ENCODE peak calls at places on chromosomes 3 and 15, in eight cellular contexts. One of them, this sample, is unnamed.
A peak's percentile ranks its signal among the peaks of the same experiment; 100 is the strongest.

GRCh38 chr3:123753321-123753720 is 130.8 kb downstream of the MYLK start:
- DNase-seq in T-helper 17 cell: no peak
- DNase-seq in GM13976: no peak
- DNase-seq in DMS79: no peak
- DNase-seq in EL: no peak
- DNase-seq in brain pericyte: no peak
- DNase-seq in adipocyte: peak; percentile 22
- DNase-seq in iPS-NIHi11: no peak
- DNase-seq in this sample: no peak

GRCh38 chr3:139934557-139935070 is 371 bp upstream of the CLSTN2 start:
- DNase-seq in iPS-NIHi11: peak; percentile 81
- DNase-seq in GM13976: peak; percentile 36
- DNase-seq in adipocyte: peak; percentile 50
- DNase-seq in EL: no peak
- DNase-seq in brain pericyte: no peak
- DNase-seq in T-helper 17 cell: no peak
- DNase-seq in DMS79: peak; percentile 73
- DNase-seq in this sample: peak; percentile 30

GRCh38 chr15:101489633-101490407 is at the start of gene PCSK6:
- DNase-seq in brain pericyte: no peak
- DNase-seq in DMS79: no peak
- DNase-seq in adipocyte: no peak
- DNase-seq in GM13976: peak; percentile 66
- DNase-seq in EL: no peak
- DNase-seq in T-helper 17 cell: no peak
- DNase-seq in iPS-NIHi11: peak; percentile 86
- DNase-seq in this sample: no peak

GRCh38 chr15:27535445-27536129 is 563.5 kb downstream of the OCA2 start:
- DNase-seq in EL: no peak
- DNase-seq in GM13976: no peak
- DNase-seq in DMS79: no peak
- DNase-seq in brain pericyte: no peak
- DNase-seq in iPS-NIHi11: no peak
- DNase-seq in T-helper 17 cell: no peak
- DNase-seq in adipocyte: no peak
- DNase-seq in this sample: no peak

GRCh38 chr3:108554913-108555571 is 34.2 kb downstream of the CIP2A start:
- DNase-seq in EL: peak; percentile 6
- DNase-seq in DMS79: no peak
- DNase-seq in iPS-NIHi11: no peak
- DNase-seq in adipocyte: no peak
- DNase-seq in brain pericyte: no peak
- DNase-seq in GM13976: no peak
- DNase-seq in T-helper 17 cell: no peak
- DNase-seq in this sample: no peak

GRCh38 chr3:126125341-126125740 is 41.4 kb upstream of the SLC41A3 start:
- DNase-seq in iPS-NIHi11: no peak
- DNase-seq in adipocyte: no peak
- DNase-seq in DMS79: no peak
- DNase-seq in T-helper 17 cell: no peak
- DNase-seq in EL: no peak
- DNase-seq in brain pericyte: no peak
- DNase-seq in GM13976: no peak
- DNase-seq in this sample: no peak

GRCh38 chr3:187739125-187739560 is 6.1 kb downstream of the BCL6 start:
- DNase-seq in brain pericyte: no peak
- DNase-seq in iPS-NIHi11: peak; percentile 42
- DNase-seq in adipocyte: no peak
- DNase-seq in DMS79: no peak
- DNase-seq in EL: no peak
- DNase-seq in T-helper 17 cell: no peak
- DNase-seq in GM13976: peak; percentile 38
- DNase-seq in this sample: no peak

GRCh38 chr15:84934942-84935729 is 46.5 kb upstream of the PDE8A start:
- DNase-seq in brain pericyte: no peak
- DNase-seq in T-helper 17 cell: no peak
- DNase-seq in GM13976: no peak
- DNase-seq in adipocyte: no peak
- DNase-seq in EL: no peak
- DNase-seq in iPS-NIHi11: peak; percentile 51
- DNase-seq in DMS79: no peak
- DNase-seq in this sample: peak; percentile 50

GRCh38 chr3:45688194-45688881 is 858 bp upstream of the SACM1L start:
- DNase-seq in EL: peak; percentile 50
- DNase-seq in brain pericyte: peak; percentile 34
- DNase-seq in adipocyte: peak; percentile 47
- DNase-seq in T-helper 17 cell: no peak
- DNase-seq in iPS-NIHi11: peak; percentile 39
- DNase-seq in DMS79: peak; percentile 1
- DNase-seq in GM13976: peak; percentile 57
- DNase-seq in this sample: peak; percentile 81

GRCh38 chr3:39138804-39139415 is 14.5 kb downstream of the CSRNP1 start:
- DNase-seq in GM13976: peak; percentile 39
- DNase-seq in T-helper 17 cell: no peak
- DNase-seq in iPS-NIHi11: no peak
- DNase-seq in brain pericyte: no peak
- DNase-seq in EL: no peak
- DNase-seq in DMS79: no peak
- DNase-seq in adipocyte: peak; percentile 64
- DNase-seq in this sample: no peak

GRCh38 chr3:58497074-58497473 is 5.2 kb downstream of the KCTD6 start:
- DNase-seq in T-helper 17 cell: no peak
- DNase-seq in adipocyte: peak; percentile 17
- DNase-seq in EL: no peak
- DNase-seq in DMS79: peak; percentile 24
- DNase-seq in GM13976: no peak
- DNase-seq in brain pericyte: no peak
- DNase-seq in iPS-NIHi11: peak; percentile 44
- DNase-seq in this sample: no peak

GRCh38 chr15:63354771-63355650 is 26.6 kb downstream of the CA12 start:
- DNase-seq in EL: no peak
- DNase-seq in GM13976: no peak
- DNase-seq in adipocyte: no peak
- DNase-seq in DMS79: no peak
- DNase-seq in T-helper 17 cell: no peak
- DNase-seq in iPS-NIHi11: no peak
- DNase-seq in brain pericyte: no peak
- DNase-seq in this sample: no peak

GRCh38 chr3:157785071-157785826 is 282.0 kb upstream of the VEPH1 start:
- DNase-seq in EL: peak; percentile 97
- DNase-seq in GM13976: no peak
- DNase-seq in iPS-NIHi11: peak; percentile 19
- DNase-seq in adipocyte: peak; percentile 91
- DNase-seq in T-helper 17 cell: no peak
- DNase-seq in DMS79: no peak
- DNase-seq in brain pericyte: no peak
- DNase-seq in this sample: peak; percentile 36

GRCh38 chr15:64895285-64896065 is 16.2 kb upstream of the ANKDD1A start:
- DNase-seq in DMS79: peak; percentile 37
- DNase-seq in EL: peak; percentile 63
- DNase-seq in iPS-NIHi11: no peak
- DNase-seq in GM13976: peak; percentile 65
- DNase-seq in adipocyte: peak; percentile 55
- DNase-seq in brain pericyte: no peak
- DNase-seq in T-helper 17 cell: no peak
- DNase-seq in this sample: no peak

GRCh38 chr15:44550256-44550655 is 13.3 kb downstream of the EIF3J start:
- DNase-seq in brain pericyte: no peak
- DNase-seq in GM13976: no peak
- DNase-seq in DMS79: no peak
- DNase-seq in EL: peak; percentile 27
- DNase-seq in adipocyte: peak; percentile 63
- DNase-seq in iPS-NIHi11: no peak
- DNase-seq in T-helper 17 cell: no peak
- DNase-seq in this sample: peak; percentile 43

GRCh38 chr15:92078270-92078669 is 224.8 kb downstream of the SLCO3A1 start:
- DNase-seq in DMS79: no peak
- DNase-seq in adipocyte: no peak
- DNase-seq in iPS-NIHi11: no peak
- DNase-seq in GM13976: no peak
- DNase-seq in EL: no peak
- DNase-seq in T-helper 17 cell: no peak
- DNase-seq in brain pericyte: no peak
- DNase-seq in this sample: no peak

GRCh38 chr15:75561888-75562287 is 17.2 kb downstream of the PTPN9 start:
- DNase-seq in T-helper 17 cell: no peak
- DNase-seq in EL: no peak
- DNase-seq in GM13976: no peak
- DNase-seq in adipocyte: no peak
- DNase-seq in iPS-NIHi11: no peak
- DNase-seq in DMS79: no peak
- DNase-seq in brain pericyte: no peak
- DNase-seq in this sample: no peak

GRCh38 chr15:82943176-82943575 is 9.3 kb downstream of the HOMER2 start:
- DNase-seq in adipocyte: no peak
- DNase-seq in T-helper 17 cell: no peak
- DNase-seq in DMS79: no peak
- DNase-seq in EL: no peak
- DNase-seq in iPS-NIHi11: no peak
- DNase-seq in GM13976: no peak
- DNase-seq in brain pericyte: no peak
- DNase-seq in this sample: no peak

GRCh38 chr15:92627014-92627413 is 28.6 kb downstream of the FAM174B start:
- DNase-seq in DMS79: no peak
- DNase-seq in adipocyte: no peak
- DNase-seq in GM13976: no peak
- DNase-seq in T-helper 17 cell: no peak
- DNase-seq in iPS-NIHi11: no peak
- DNase-seq in EL: no peak
- DNase-seq in brain pericyte: no peak
- DNase-seq in this sample: no peak

GRCh38 chr3:26989042-26989441 is 366.5 kb downstream of the LRRC3B start:
- DNase-seq in T-helper 17 cell: no peak
- DNase-seq in EL: no peak
- DNase-seq in iPS-NIHi11: no peak
- DNase-seq in DMS79: peak; percentile 38
- DNase-seq in brain pericyte: no peak
- DNase-seq in adipocyte: no peak
- DNase-seq in GM13976: no peak
- DNase-seq in this sample: no peak

GRCh38 chr3:67018105-67018788 is 20.1 kb downstream of the KBTBD8 start:
- DNase-seq in DMS79: no peak
- DNase-seq in brain pericyte: no peak
- DNase-seq in T-helper 17 cell: no peak
- DNase-seq in GM13976: no peak
- DNase-seq in adipocyte: no peak
- DNase-seq in iPS-NIHi11: no peak
- DNase-seq in EL: no peak
- DNase-seq in this sample: no peak

GRCh38 chr3:60013241-60013640 is 963.4 kb upstream of the CFAP20DC start:
- DNase-seq in adipocyte: no peak
- DNase-seq in iPS-NIHi11: no peak
- DNase-seq in EL: no peak
- DNase-seq in GM13976: no peak
- DNase-seq in T-helper 17 cell: no peak
- DNase-seq in DMS79: no peak
- DNase-seq in brain pericyte: no peak
- DNase-seq in this sample: no peak

GRCh38 chr3:45547764-45548683 is 46.5 kb upstream of the LIMD1 start:
- DNase-seq in brain pericyte: no peak
- DNase-seq in iPS-NIHi11: no peak
- DNase-seq in adipocyte: no peak
- DNase-seq in EL: peak; percentile 83
- DNase-seq in DMS79: no peak
- DNase-seq in T-helper 17 cell: no peak
- DNase-seq in GM13976: no peak
- DNase-seq in this sample: no peak

GRCh38 chr3:188037965-188038581 is 115.9 kb upstream of the LPP start:
- DNase-seq in adipocyte: no peak
- DNase-seq in DMS79: no peak
- DNase-seq in T-helper 17 cell: no peak
- DNase-seq in brain pericyte: no peak
- DNase-seq in GM13976: no peak
- DNase-seq in iPS-NIHi11: no peak
- DNase-seq in EL: peak; percentile 49
- DNase-seq in this sample: no peak

GRCh38 chr3:100073555-100074307 is 40.6 kb downstream of the FILIP1L start:
- DNase-seq in T-helper 17 cell: no peak
- DNase-seq in adipocyte: peak; percentile 84
- DNase-seq in EL: peak; percentile 91
- DNase-seq in DMS79: no peak
- DNase-seq in brain pericyte: peak; percentile 62
- DNase-seq in iPS-NIHi11: peak; percentile 29
- DNase-seq in GM13976: no peak
- DNase-seq in this sample: no peak

GRCh38 chr3:49903451-49904424 is at the start of gene MST1R:
- DNase-seq in EL: no peak
- DNase-seq in DMS79: peak; percentile 86
- DNase-seq in T-helper 17 cell: peak; percentile 73
- DNase-seq in iPS-NIHi11: peak; percentile 97
- DNase-seq in GM13976: peak; percentile 94
- DNase-seq in adipocyte: no peak
- DNase-seq in brain pericyte: no peak
- DNase-seq in this sample: peak; percentile 60

GRCh38 chr3:175748087-175748732 is 889.1 kb downstream of the NAALADL2 start:
- DNase-seq in T-helper 17 cell: no peak
- DNase-seq in iPS-NIHi11: no peak
- DNase-seq in GM13976: no peak
- DNase-seq in brain pericyte: no peak
- DNase-seq in adipocyte: peak; percentile 31
- DNase-seq in DMS79: no peak
- DNase-seq in EL: peak; percentile 1
- DNase-seq in this sample: no peak

GRCh38 chr3:177447938-177448337 is 250.7 kb upstream of the TBL1XR1 start:
- DNase-seq in T-helper 17 cell: no peak
- DNase-seq in adipocyte: no peak
- DNase-seq in DMS79: peak; percentile 16
- DNase-seq in EL: no peak
- DNase-seq in brain pericyte: no peak
- DNase-seq in GM13976: no peak
- DNase-seq in iPS-NIHi11: peak; percentile 60
- DNase-seq in this sample: no peak

GRCh38 chr3:137165117-137165806 is 207.5 kb downstream of the IL20RB start:
- DNase-seq in adipocyte: no peak
- DNase-seq in DMS79: no peak
- DNase-seq in EL: peak; percentile 67
- DNase-seq in iPS-NIHi11: no peak
- DNase-seq in brain pericyte: no peak
- DNase-seq in GM13976: no peak
- DNase-seq in T-helper 17 cell: no peak
- DNase-seq in this sample: no peak

GRCh38 chr15:29522373-29523276 is 253.0 kb upstream of the NSMCE3 start:
- DNase-seq in GM13976: no peak
- DNase-seq in EL: no peak
- DNase-seq in T-helper 17 cell: no peak
- DNase-seq in DMS79: no peak
- DNase-seq in adipocyte: no peak
- DNase-seq in brain pericyte: no peak
- DNase-seq in iPS-NIHi11: no peak
- DNase-seq in this sample: no peak

GRCh38 chr3:135556184-135556583 is 409.3 kb upstream of the PPP2R3A start:
- DNase-seq in adipocyte: peak; percentile 3
- DNase-seq in iPS-NIHi11: no peak
- DNase-seq in T-helper 17 cell: no peak
- DNase-seq in brain pericyte: no peak
- DNase-seq in GM13976: no peak
- DNase-seq in DMS79: no peak
- DNase-seq in EL: no peak
- DNase-seq in this sample: no peak

GRCh38 chr3:77420316-77420715 is 380.4 kb downstream of the ROBO2 start:
- DNase-seq in EL: no peak
- DNase-seq in iPS-NIHi11: no peak
- DNase-seq in T-helper 17 cell: no peak
- DNase-seq in DMS79: no peak
- DNase-seq in GM13976: no peak
- DNase-seq in brain pericyte: no peak
- DNase-seq in adipocyte: peak; percentile 24
- DNase-seq in this sample: no peak

GRCh38 chr3:115989927-115990326 is 366.6 kb downstream of the GAP43 start:
- DNase-seq in GM13976: no peak
- DNase-seq in EL: peak; percentile 83
- DNase-seq in T-helper 17 cell: no peak
- DNase-seq in iPS-NIHi11: no peak
- DNase-seq in DMS79: peak; percentile 31
- DNase-seq in brain pericyte: no peak
- DNase-seq in adipocyte: peak; percentile 74
- DNase-seq in this sample: peak; percentile 32

GRCh38 chr3:110526732-110527727 is 544.6 kb upstream of the NECTIN3 start:
- DNase-seq in adipocyte: peak; percentile 89
- DNase-seq in EL: peak; percentile 96
- DNase-seq in brain pericyte: no peak
- DNase-seq in T-helper 17 cell: no peak
- DNase-seq in DMS79: no peak
- DNase-seq in GM13976: no peak
- DNase-seq in iPS-NIHi11: peak; percentile 19
- DNase-seq in this sample: no peak

This sample was measured in SK-N-DZ.